ENCODE peak calls at places on chromosomes 11 and 22, in five cellular contexts. T, K, E, A and X are unnamed samples.

GRCh38 chr22:41915035-41915782 is at the start of gene SHISA8:
- DNase-seq in T (peak; percentile 65), K (peak; percentile 61), A (no peak), E (peak; percentile 42), X (peak; percentile 48)

GRCh38 chr11:2824851-2825250 is 60.7 kb downstream of the CDKN1C start:
- DNase-seq in E (no peak), A (no peak), K (no peak), T (no peak), X (no peak)

GRCh38 chr11:38448284-38448683 is 1850.2 kb upstream of the RAG2 start:
- DNase-seq in K (no peak), A (no peak), T (no peak), E (no peak), X (peak; percentile 5)

GRCh38 chr11:92141159-92141558 is 83.5 kb upstream of the FAT3 start:
- DNase-seq in T (no peak), A (no peak), K (no peak), E (no peak), X (no peak)

GRCh38 chr11:119337581-119338317 is 2.9 kb downstream of the C1QTNF5 start:
- DNase-seq in T (no peak), A (no peak), E (no peak), K (peak; percentile 36), X (no peak)

GRCh38 chr22:31692186-31692886 is 30.3 kb upstream of the PISD start:
- DNase-seq in A (peak; percentile 53), E (no peak), K (no peak), T (no peak), X (peak; percentile 81)

GRCh38 chr11:86517557-86517956 is 142.9 kb downstream of the CCDC81 start:
- DNase-seq in E (no peak), T (no peak), K (no peak), A (no peak), X (no peak)

GRCh38 chr11:112795896-112796686 is 165.1 kb upstream of the NCAM1 start:
- DNase-seq in T (peak; percentile 25), E (no peak), A (no peak), K (no peak), X (no peak)

GRCh38 chr11:105937738-105938137 is 84.3 kb downstream of the MSANTD4 start:
- DNase-seq in K (no peak), A (peak; percentile 29), E (no peak), T (no peak), X (peak; percentile 79)

GRCh38 chr11:33735166-33735425 is 1.1 kb downstream of the CD59 start:
- DNase-seq in E (no peak), T (no peak), A (no peak), K (peak; percentile 27), X (no peak)

GRCh38 chr11:3380706-3381570 is 2.0 kb upstream of the ZNF195 start:
- DNase-seq in A (peak; percentile 55), K (peak; percentile 89), T (no peak), E (no peak), X (peak; percentile 33)

GRCh38 chr11:2837096-2837601 is 48.4 kb downstream of the CDKN1C start:
- DNase-seq in E (no peak), T (peak; percentile 97), A (peak; percentile 3), K (peak; percentile 82), X (peak; percentile 25)

GRCh38 chr11:74024630-74025029 is 15.7 kb upstream of the UCP3 start:
- DNase-seq in E (no peak), K (peak; percentile 85), A (peak; percentile 89), T (no peak), X (peak; percentile 96)

GRCh38 chr11:111359223-111360149 is 19.6 kb downstream of the POU2AF1 start:
- DNase-seq in E (no peak), K (no peak), T (no peak), A (no peak), X (no peak)

GRCh38 chr11:2441171-2441570 is 3.1 kb downstream of the TRPM5 start:
- DNase-seq in E (no peak), T (no peak), K (no peak), A (no peak), X (no peak)

GRCh38 chr11:19039409-19039808 is 21.1 kb downstream of the MRGPRX2 start:
- DNase-seq in A (no peak), E (no peak), T (no peak), K (no peak), X (no peak)

GRCh38 chr11:114132427-114132826 is 72.9 kb downstream of the ZBTB16 start:
- DNase-seq in T (no peak), E (no peak), K (no peak), A (no peak), X (no peak)

GRCh38 chr22:32079110-32080089 is 36.3 kb downstream of the SLC5A1 start:
- DNase-seq in K (no peak), T (no peak), E (no peak), A (peak; percentile 67), X (peak; percentile 85)

GRCh38 chr11:1484716-1485503 is 1.7 kb downstream of the MOB2 start:
- DNase-seq in A (no peak), E (no peak), T (no peak), K (no peak), X (no peak)

GRCh38 chr11:90197377-90197776 is 25.5 kb downstream of the CHORDC1 start:
- DNase-seq in K (no peak), E (no peak), T (no peak), A (no peak), X (no peak)

GRCh38 chr11:116379185-116379828 is 393.5 kb downstream of the BUD13 start:
- DNase-seq in T (no peak), K (peak; percentile 31), E (peak; percentile 46), A (peak; percentile 1), X (peak; percentile 9)

GRCh38 chr11:67268036-67268683 is 1.9 kb downstream of the GRK2 start:
- DNase-seq in E (peak; percentile 31), T (no peak), A (no peak), K (no peak), X (no peak)

GRCh38 chr11:74284466-74284865 is 27.0 kb downstream of the P4HA3 start:
- DNase-seq in K (no peak), T (no peak), E (no peak), A (no peak), X (no peak)

GRCh38 chr11:720642-721346 is 14.8 kb downstream of the EPS8L2 start:
- DNase-seq in E (no peak), T (peak; percentile 76), A (no peak), K (peak; percentile 63), X (no peak)

GRCh38 chr11:2914475-2915195 is 14.6 kb downstream of the PHLDA2 start:
- DNase-seq in K (no peak), A (no peak), T (no peak), E (no peak), X (no peak)

GRCh38 chr11:42967653-42968052 is 344.1 kb upstream of the API5 start:
- DNase-seq in A (no peak), T (no peak), E (no peak), K (no peak), X (no peak)
- H3K4me3 ChIP-seq in A (no peak overlapping the region), T (no peak overlapping the region), E (no peak overlapping the region), K (no peak overlapping the region), X (no peak overlapping the region)

DNA sequence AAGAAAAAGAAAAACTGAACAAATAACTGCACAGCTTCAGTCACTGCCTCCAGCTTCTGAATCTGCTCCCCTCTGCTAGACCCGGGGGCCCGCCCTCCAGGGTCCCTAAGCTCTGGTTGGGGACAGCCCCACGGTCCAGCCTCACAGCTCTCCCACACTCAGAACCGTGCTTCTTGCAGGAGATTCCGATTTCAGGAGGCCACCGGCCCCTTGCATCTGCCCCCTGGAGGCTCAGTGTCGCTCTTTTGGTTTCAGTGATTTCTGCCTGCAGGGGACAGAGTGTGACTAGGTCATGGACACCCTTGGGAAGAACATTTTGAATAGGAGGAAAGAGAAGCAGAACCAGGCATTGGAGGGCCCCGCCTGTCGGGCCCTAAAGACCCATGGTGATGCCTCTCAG is 23.1 kb upstream of the RPS3 start:
- DNase-seq in K (peak; percentile 61), A (no peak), E (no peak), T (peak; percentile 23), X (no peak)
- TF ChIP-seq CTCF in K (peak; percentile 91), A (peak; percentile 53), E (no peak), T (peak; percentile 40), X (peak; percentile 38)

DNA sequence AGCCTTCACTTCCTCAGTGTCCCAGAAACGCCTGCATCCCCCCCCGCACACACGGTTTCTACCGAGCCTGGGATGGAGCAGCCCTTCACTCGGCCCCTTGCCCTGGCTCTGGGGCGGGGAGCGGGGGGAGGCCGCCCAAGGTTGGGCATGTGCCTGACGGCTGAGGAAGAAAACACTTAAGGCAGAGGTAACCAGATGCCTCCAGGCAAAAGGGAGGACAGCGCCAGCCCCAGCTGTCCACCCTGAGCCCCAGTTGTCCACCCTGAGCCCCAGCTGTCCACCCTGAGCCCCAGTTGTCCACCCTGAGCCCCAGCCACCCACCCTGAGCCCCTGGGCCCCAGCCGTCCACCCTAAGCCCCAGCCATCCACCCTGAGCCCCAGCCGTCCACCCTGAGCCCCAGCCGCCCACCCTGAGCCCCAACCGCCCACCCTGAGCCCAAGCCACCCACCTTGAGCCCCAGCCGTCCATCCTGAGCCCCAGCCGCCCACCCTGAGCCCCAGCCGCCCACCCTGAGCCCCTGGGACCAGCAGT is 3.8 kb upstream of the TTLL8 start:
- DNase-seq in T (no peak), A (no peak), E (no peak), K (peak; percentile 20), X (no peak)
- H3K4me3 ChIP-seq in T (no peak overlapping the region), A (no peak overlapping the region), E (no peak overlapping the region), K (no peak overlapping the region), X (no peak overlapping the region)

GRCh38 chr22:39960791-39961746 is 872 bp downstream of the TMA7B start:
- DNase-seq in A (peak; percentile 98), K (peak; percentile 89), E (peak; percentile 96), T (no peak), X (peak; percentile 99)

GRCh38 chr22:39962071-39962470 is 1.9 kb downstream of the TMA7B start:
- DNase-seq in A (no peak), K (no peak), T (no peak), E (no peak), X (no peak)

GRCh38 chr22:39958916-39959639 is 1.1 kb upstream of the TMA7B start:
- DNase-seq in E (no peak), K (peak; percentile 79), A (no peak), T (no peak), X (no peak)

GRCh38 chr22:39958009-39958711 is 2.0 kb upstream of the TMA7B start:
- DNase-seq in A (no peak), E (no peak), K (no peak), T (no peak), X (no peak)

GRCh38 chr22:39959640-39960447 is at the start of gene TMA7B:
- DNase-seq in A (peak; percentile 49), T (no peak), K (peak; percentile 68), E (no peak), X (peak; percentile 62)
- TF ChIP-seq CTCF in A (peak; percentile 66), T (no peak), K (peak; percentile 32), E (no peak), X (peak; percentile 64)

DNA sequence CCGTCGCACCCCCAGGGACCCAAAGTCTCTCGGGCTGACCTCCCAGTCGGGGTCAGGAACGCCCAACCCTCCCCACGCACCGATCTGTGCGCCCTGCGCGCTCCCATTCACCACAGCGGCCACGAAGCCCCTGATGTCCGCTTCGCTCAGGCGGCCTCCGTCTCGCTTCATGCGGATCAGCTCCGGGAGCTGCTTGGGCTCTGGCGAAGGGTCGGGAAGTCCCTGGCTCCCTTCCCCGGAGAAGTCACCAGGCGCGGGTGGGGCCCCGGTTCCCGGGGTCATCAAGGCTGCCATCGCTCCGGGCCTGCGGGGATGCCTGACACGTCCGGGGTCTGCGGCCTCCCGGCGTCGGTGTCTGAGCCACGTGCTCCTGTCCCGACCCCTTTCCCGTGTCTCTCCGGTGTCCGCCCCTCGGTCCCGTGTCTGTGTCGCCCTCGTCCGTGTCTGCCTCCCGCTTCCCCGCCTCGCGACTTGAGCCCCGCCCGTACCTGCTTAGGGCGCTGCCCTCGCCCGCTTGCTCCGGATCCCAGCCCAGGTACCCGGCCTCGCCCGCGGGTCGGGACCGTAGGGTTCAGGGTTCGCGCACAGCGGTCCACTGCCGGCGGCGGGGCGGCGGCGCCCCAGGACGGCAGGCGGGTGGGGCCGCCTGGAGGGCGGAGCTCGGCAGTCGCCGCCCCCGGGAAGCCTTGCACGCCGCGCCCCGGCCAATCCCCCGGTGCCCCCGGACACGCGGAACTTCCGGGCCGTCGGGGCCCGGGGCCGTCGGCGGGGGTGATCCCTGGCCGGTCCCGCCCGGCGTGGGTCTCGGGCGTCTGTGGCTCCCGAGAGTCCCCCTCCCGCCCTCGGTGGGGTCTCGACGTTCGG is at the start of gene TYMP:
- DNase-seq in A (no peak), E (no peak), K (no peak), T (no peak), X (no peak)
- H3K4me3 ChIP-seq in A (peak within 1 kb of the TSS; percentile 43), E (peak within 1 kb of the TSS; percentile 63), K (no peak within 1 kb of the TSS), T (no peak within 1 kb of the TSS), X (peak within 1 kb of the TSS; percentile 62)